ENCODE peak calls at places on chromosomes 3 and 15, in four cellular contexts. One of them, this sample, is unnamed.

GRCh38 chr3:64460877-64461276 is 226.9 kb downstream of the ADAMTS9 start:
- DNase-seq in cardiac fibroblast: peak; percentile 76
- DNase-seq in activated CD8-positive, alpha-beta T cell treated with anti-CD3 and anti-CD28 coated beads for 36 hours: no peak
- DNase-seq in activated T-cell treated with anti-CD3 and anti-CD28 coated beads, Interleukin-2, amount 50 U/mL, for 72 hours: no peak
- DNase-seq in this sample: no peak

GRCh38 chr15:29571728-29572454 is 250.4 kb downstream of the TJP1 start:
- DNase-seq in cardiac fibroblast: peak; percentile 14
- DNase-seq in activated CD8-positive, alpha-beta T cell treated with anti-CD3 and anti-CD28 coated beads for 36 hours: no peak
- DNase-seq in activated T-cell treated with anti-CD3 and anti-CD28 coated beads, Interleukin-2, amount 50 U/mL, for 72 hours: no peak
- DNase-seq in this sample: no peak

GRCh38 chr15:31483924-31484368 is 157.3 kb downstream of the KLF13 start:
- DNase-seq in cardiac fibroblast: no peak
- DNase-seq in activated CD8-positive, alpha-beta T cell treated with anti-CD3 and anti-CD28 coated beads for 36 hours: peak; percentile 58
- DNase-seq in activated T-cell treated with anti-CD3 and anti-CD28 coated beads, Interleukin-2, amount 50 U/mL, for 72 hours: peak; percentile 54
- DNase-seq in this sample: no peak

GRCh38 chr15:59298255-59298856 is 74.3 kb downstream of the MYO1E start:
- DNase-seq in cardiac fibroblast: peak; percentile 34
- DNase-seq in activated CD8-positive, alpha-beta T cell treated with anti-CD3 and anti-CD28 coated beads for 36 hours: peak; percentile 69
- DNase-seq in activated T-cell treated with anti-CD3 and anti-CD28 coated beads, Interleukin-2, amount 50 U/mL, for 72 hours: peak; percentile 59
- DNase-seq in this sample: peak; percentile 96

GRCh38 chr3:125280966-125281365 is 68.4 kb upstream of the SLC12A8 start:
- DNase-seq in cardiac fibroblast: peak; percentile 68
- DNase-seq in activated CD8-positive, alpha-beta T cell treated with anti-CD3 and anti-CD28 coated beads for 36 hours: no peak
- DNase-seq in activated T-cell treated with anti-CD3 and anti-CD28 coated beads, Interleukin-2, amount 50 U/mL, for 72 hours: no peak
- DNase-seq in this sample: no peak

GRCh38 chr3:144556392-144556791 is 584.8 kb downstream of the DIPK2A start:
- DNase-seq in cardiac fibroblast: peak; percentile 18
- DNase-seq in activated CD8-positive, alpha-beta T cell treated with anti-CD3 and anti-CD28 coated beads for 36 hours: no peak
- DNase-seq in activated T-cell treated with anti-CD3 and anti-CD28 coated beads, Interleukin-2, amount 50 U/mL, for 72 hours: no peak
- DNase-seq in this sample: no peak

GRCh38 chr15:48550822-48551525 is 94.5 kb downstream of the FBN1 start:
- DNase-seq in cardiac fibroblast: peak; percentile 81
- DNase-seq in activated CD8-positive, alpha-beta T cell treated with anti-CD3 and anti-CD28 coated beads for 36 hours: no peak
- DNase-seq in activated T-cell treated with anti-CD3 and anti-CD28 coated beads, Interleukin-2, amount 50 U/mL, for 72 hours: no peak
- DNase-seq in this sample: no peak

GRCh38 chr3:67044955-67045354 is 46.8 kb downstream of the KBTBD8 start:
- DNase-seq in cardiac fibroblast: no peak
- DNase-seq in activated CD8-positive, alpha-beta T cell treated with anti-CD3 and anti-CD28 coated beads for 36 hours: no peak
- DNase-seq in activated T-cell treated with anti-CD3 and anti-CD28 coated beads, Interleukin-2, amount 50 U/mL, for 72 hours: no peak
- DNase-seq in this sample: peak; percentile 5

GRCh38 chr3:195591852-195592251 is 8.1 kb upstream of the APOD start:
- DNase-seq in cardiac fibroblast: no peak
- DNase-seq in activated CD8-positive, alpha-beta T cell treated with anti-CD3 and anti-CD28 coated beads for 36 hours: no peak
- DNase-seq in activated T-cell treated with anti-CD3 and anti-CD28 coated beads, Interleukin-2, amount 50 U/mL, for 72 hours: no peak
- DNase-seq in this sample: no peak

GRCh38 chr3:184154909-184155643 is at the start of gene DVL3:
- DNase-seq in cardiac fibroblast: peak; percentile 57
- DNase-seq in activated CD8-positive, alpha-beta T cell treated with anti-CD3 and anti-CD28 coated beads for 36 hours: peak; percentile 38
- DNase-seq in activated T-cell treated with anti-CD3 and anti-CD28 coated beads, Interleukin-2, amount 50 U/mL, for 72 hours: peak; percentile 60
- DNase-seq in this sample: no peak

GRCh38 chr3:71784914-71785593 is at the start of gene PROK2:
- DNase-seq in cardiac fibroblast: no peak
- DNase-seq in activated CD8-positive, alpha-beta T cell treated with anti-CD3 and anti-CD28 coated beads for 36 hours: peak; percentile 58
- DNase-seq in activated T-cell treated with anti-CD3 and anti-CD28 coated beads, Interleukin-2, amount 50 U/mL, for 72 hours: peak; percentile 50
- DNase-seq in this sample: no peak

GRCh38 chr3:184752361-184752760 is 40.5 kb upstream of the MAGEF1 start:
- DNase-seq in cardiac fibroblast: no peak
- DNase-seq in activated CD8-positive, alpha-beta T cell treated with anti-CD3 and anti-CD28 coated beads for 36 hours: no peak
- DNase-seq in activated T-cell treated with anti-CD3 and anti-CD28 coated beads, Interleukin-2, amount 50 U/mL, for 72 hours: no peak
- DNase-seq in this sample: no peak

GRCh38 chr3:70951937-70952492 is 631.5 kb downstream of the FOXP1 start:
- DNase-seq in cardiac fibroblast: no peak
- DNase-seq in activated CD8-positive, alpha-beta T cell treated with anti-CD3 and anti-CD28 coated beads for 36 hours: peak; percentile 27
- DNase-seq in activated T-cell treated with anti-CD3 and anti-CD28 coated beads, Interleukin-2, amount 50 U/mL, for 72 hours: no peak
- DNase-seq in this sample: no peak

GRCh38 chr15:89576417-89576773 is 1.1 kb downstream of the TICRR start:
- DNase-seq in cardiac fibroblast: peak; percentile 39
- DNase-seq in activated CD8-positive, alpha-beta T cell treated with anti-CD3 and anti-CD28 coated beads for 36 hours: no peak
- DNase-seq in activated T-cell treated with anti-CD3 and anti-CD28 coated beads, Interleukin-2, amount 50 U/mL, for 72 hours: no peak
- DNase-seq in this sample: peak; percentile 50

GRCh38 chr3:58025824-58026579 is 17.8 kb downstream of the FLNB start:
- DNase-seq in cardiac fibroblast: no peak
- DNase-seq in activated CD8-positive, alpha-beta T cell treated with anti-CD3 and anti-CD28 coated beads for 36 hours: no peak
- DNase-seq in activated T-cell treated with anti-CD3 and anti-CD28 coated beads, Interleukin-2, amount 50 U/mL, for 72 hours: no peak
- DNase-seq in this sample: no peak

GRCh38 chr3:160569874-160570273 is 4.5 kb upstream of the KPNA4 start:
- DNase-seq in cardiac fibroblast: no peak
- DNase-seq in activated CD8-positive, alpha-beta T cell treated with anti-CD3 and anti-CD28 coated beads for 36 hours: no peak
- DNase-seq in activated T-cell treated with anti-CD3 and anti-CD28 coated beads, Interleukin-2, amount 50 U/mL, for 72 hours: no peak
- DNase-seq in this sample: no peak

GRCh38 chr15:20340931-20341661 is 200.5 kb downstream of the GOLGA6L6 start:
- DNase-seq in cardiac fibroblast: no peak
- DNase-seq in activated CD8-positive, alpha-beta T cell treated with anti-CD3 and anti-CD28 coated beads for 36 hours: peak; percentile 7
- DNase-seq in activated T-cell treated with anti-CD3 and anti-CD28 coated beads, Interleukin-2, amount 50 U/mL, for 72 hours: no peak
- DNase-seq in this sample: no peak

GRCh38 chr3:7146529-7146928 is 285.6 kb downstream of the GRM7 start:
- DNase-seq in cardiac fibroblast: no peak
- DNase-seq in activated CD8-positive, alpha-beta T cell treated with anti-CD3 and anti-CD28 coated beads for 36 hours: no peak
- DNase-seq in activated T-cell treated with anti-CD3 and anti-CD28 coated beads, Interleukin-2, amount 50 U/mL, for 72 hours: no peak
- DNase-seq in this sample: no peak

GRCh38 chr3:177813322-177813721 is 616.0 kb upstream of the TBL1XR1 start:
- DNase-seq in cardiac fibroblast: peak; percentile 77
- DNase-seq in activated CD8-positive, alpha-beta T cell treated with anti-CD3 and anti-CD28 coated beads for 36 hours: no peak
- DNase-seq in activated T-cell treated with anti-CD3 and anti-CD28 coated beads, Interleukin-2, amount 50 U/mL, for 72 hours: no peak
- DNase-seq in this sample: no peak

GRCh38 chr15:92272106-92272505 is 121.6 kb upstream of the ST8SIA2 start:
- DNase-seq in cardiac fibroblast: no peak
- DNase-seq in activated CD8-positive, alpha-beta T cell treated with anti-CD3 and anti-CD28 coated beads for 36 hours: no peak
- DNase-seq in activated T-cell treated with anti-CD3 and anti-CD28 coated beads, Interleukin-2, amount 50 U/mL, for 72 hours: no peak
- DNase-seq in this sample: no peak